ENCODE peak calls at places on chromosomes 6 and 20, in ten cellular contexts. One of them, this sample, is unnamed.

GRCh38 chr6:143698759-143699750 is 21.3 kb downstream of the PHACTR2 start:
- DNase-seq in HCT116: no peak
- DNase-seq in T-helper 1 cell: no peak
- DNase-seq in D341Med: no peak
- DNase-seq in GM03348: peak; percentile 24
- DNase-seq in cardiac fibroblast: no peak
- DNase-seq in memory B cell: no peak
- DNase-seq in MCF 10A: no peak
- DNase-seq in neural crest cell: no peak
- DNase-seq in GM04504: no peak
- DNase-seq in this sample: no peak

GRCh38 chr6:13229205-13230085 is 98.9 kb downstream of the TBC1D7 start:
- DNase-seq in HCT116: peak; percentile 4
- DNase-seq in T-helper 1 cell: no peak
- DNase-seq in D341Med: peak; percentile 55
- DNase-seq in GM03348: no peak
- DNase-seq in cardiac fibroblast: peak; percentile 19
- DNase-seq in memory B cell: peak; percentile 46
- DNase-seq in MCF 10A: peak; percentile 66
- DNase-seq in neural crest cell: no peak
- DNase-seq in GM04504: no peak
- DNase-seq in this sample: no peak

GRCh38 chr6:17015144-17015543 is 86.7 kb upstream of the STMND1 start:
- DNase-seq in HCT116: no peak
- DNase-seq in T-helper 1 cell: no peak
- DNase-seq in D341Med: no peak
- DNase-seq in GM03348: peak; percentile 44
- DNase-seq in cardiac fibroblast: peak; percentile 30
- DNase-seq in memory B cell: no peak
- DNase-seq in MCF 10A: no peak
- DNase-seq in neural crest cell: no peak
- DNase-seq in GM04504: peak; percentile 44
- DNase-seq in this sample: no peak

GRCh38 chr6:133697666-133698065 is 191.2 kb upstream of the TCF21 start:
- DNase-seq in HCT116: no peak
- DNase-seq in T-helper 1 cell: no peak
- DNase-seq in D341Med: no peak
- DNase-seq in GM03348: peak; percentile 26
- DNase-seq in cardiac fibroblast: peak; percentile 34
- DNase-seq in memory B cell: no peak
- DNase-seq in MCF 10A: peak; percentile 44
- DNase-seq in neural crest cell: no peak
- DNase-seq in GM04504: peak; percentile 44
- DNase-seq in this sample: no peak

GRCh38 chr6:34108159-34108558 is 37.7 kb downstream of the GRM4 start:
- DNase-seq in HCT116: no peak
- DNase-seq in T-helper 1 cell: no peak
- DNase-seq in D341Med: no peak
- DNase-seq in GM03348: no peak
- DNase-seq in cardiac fibroblast: no peak
- DNase-seq in memory B cell: no peak
- DNase-seq in MCF 10A: no peak
- DNase-seq in neural crest cell: no peak
- DNase-seq in GM04504: no peak
- DNase-seq in this sample: no peak

GRCh38 chr6:7175463-7175862 is 67.7 kb downstream of the RREB1 start:
- DNase-seq in HCT116: no peak
- DNase-seq in T-helper 1 cell: no peak
- DNase-seq in D341Med: no peak
- DNase-seq in GM03348: peak; percentile 55
- DNase-seq in cardiac fibroblast: peak; percentile 40
- DNase-seq in memory B cell: no peak
- DNase-seq in MCF 10A: no peak
- DNase-seq in neural crest cell: no peak
- DNase-seq in GM04504: no peak
- DNase-seq in this sample: no peak

GRCh38 chr20:1813674-1814635 is 81.3 kb upstream of the SIRPA start:
- DNase-seq in HCT116: no peak
- DNase-seq in T-helper 1 cell: no peak
- DNase-seq in D341Med: peak; percentile 12
- DNase-seq in GM03348: no peak
- DNase-seq in cardiac fibroblast: no peak
- DNase-seq in memory B cell: no peak
- DNase-seq in MCF 10A: no peak
- DNase-seq in neural crest cell: no peak
- DNase-seq in GM04504: no peak
- DNase-seq in this sample: no peak

GRCh38 chr6:56938634-56939294 is 16.1 kb upstream of the BEND6 start:
- DNase-seq in HCT116: peak; percentile 100
- DNase-seq in T-helper 1 cell: no peak
- DNase-seq in D341Med: no peak
- DNase-seq in GM03348: peak; percentile 87
- DNase-seq in cardiac fibroblast: peak; percentile 96
- DNase-seq in memory B cell: no peak
- DNase-seq in MCF 10A: peak; percentile 100
- DNase-seq in neural crest cell: no peak
- DNase-seq in GM04504: peak; percentile 99
- DNase-seq in this sample: no peak

GRCh38 chr6:13523826-13524622 is 36.6 kb upstream of the GFOD1 start:
- DNase-seq in HCT116: no peak
- DNase-seq in T-helper 1 cell: no peak
- DNase-seq in D341Med: no peak
- DNase-seq in GM03348: no peak
- DNase-seq in cardiac fibroblast: no peak
- DNase-seq in memory B cell: no peak
- DNase-seq in MCF 10A: no peak
- DNase-seq in neural crest cell: no peak
- DNase-seq in GM04504: no peak
- DNase-seq in this sample: no peak